ENCODE peak calls at places on chromosomes 16 and 17, in eight cellular contexts. J is AG09309; R is stimulated activated CD4-positive, alpha-beta T cell treated with anti-CD3 and anti-CD28 coated beads, Interleukin-1b, Interleukin-23, amount 100 ng/mL, for 1 hour; B is ascending aorta; P is NCI-H2081; T is AG08396; F is naive thymus-derived CD4-positive, alpha-beta T cell; S is IMR-90. L is an unnamed sample.
A peak's percentile ranks its signal among the peaks of the same experiment; 100 is the strongest.

GRCh38 chr17:34252890-34253525 is 2.1 kb upstream of the CCL2 start:
- DNase-seq in S (no peak), R (no peak), T (no peak), F (no peak), J (peak; percentile 61), P (no peak), B (no peak), L (no peak)

GRCh38 chr17:80123791-80124190 is 22.4 kb downstream of the GAA start:
- DNase-seq in B (no peak), T (peak; percentile 58), R (no peak), S (peak; percentile 75), P (no peak), J (no peak), F (no peak), L (no peak)

GRCh38 chr16:1924095-1924494 is 5.9 kb upstream of the HS3ST6 start:
- DNase-seq in S (no peak), B (no peak), T (no peak), J (no peak), R (no peak), P (no peak), F (no peak), L (no peak)

GRCh38 chr17:77786090-77786489 is 172.4 kb upstream of the TNRC6C start:
- DNase-seq in T (no peak), F (no peak), B (no peak), S (no peak), J (no peak), R (no peak), P (no peak), L (no peak)

GRCh38 chr17:7294614-7295153 is at the start of gene YBX2:
- DNase-seq in P (peak; percentile 53), J (no peak), S (peak; percentile 7), B (no peak), T (peak; percentile 78), F (peak; percentile 67), R (peak; percentile 42), L (peak; percentile 2)

GRCh38 chr17:78488156-78488555 is 89.0 kb downstream of the DNAH17 start:
- DNase-seq in B (no peak), T (no peak), R (no peak), F (no peak), P (no peak), S (no peak), J (no peak), L (no peak)

GRCh38 chr17:12089809-12090384 is 69.2 kb downstream of the MAP2K4 start:
- DNase-seq in S (peak; percentile 83), P (peak; percentile 3), J (no peak), R (no peak), F (no peak), B (no peak), T (peak; percentile 25), L (no peak)

GRCh38 chr16:55498101-55498500 is 10.8 kb upstream of the LPCAT2 start:
- DNase-seq in F (no peak), J (no peak), R (no peak), B (no peak), T (no peak), S (no peak), P (no peak), L (no peak)

GRCh38 chr17:27565874-27566672 is 64.9 kb upstream of the LGALS9 start:
- DNase-seq in T (no peak), R (no peak), S (peak; percentile 84), P (no peak), F (no peak), B (no peak), J (no peak), L (no peak)

L was measured in NCI-H2029 treated with DMSO at 0.1 percent for 48 hours.